ENCODE peak calls at places on chromosomes 4 and X, in six cellular contexts. One of them, this sample, is unnamed. For H3K4me1 and H3K36me3, the result is how much of the 10 kb centered on the place peaks cover.

GRCh38 chrX:45697591-45697990 is 496.9 kb upstream of the DIPK2B start:
- DNase-seq in IMR-90: peak
- DNase-seq in pancreas: no peak
- DNase-seq in cardiac muscle cell: peak
- DNase-seq in neuronal stem cell: no peak
- DNase-seq in upper lobe of right lung: no peak
- DNase-seq in this sample: no peak

GRCh38 chr4:67366341-67366861 is 178.9 kb downstream of the CENPC start:
- DNase-seq in IMR-90: no peak
- DNase-seq in pancreas: no peak
- DNase-seq in cardiac muscle cell: peak
- DNase-seq in neuronal stem cell: no peak
- DNase-seq in upper lobe of right lung: no peak
- DNase-seq in this sample: no peak

GRCh38 chr4:95190751-95191436 is 357.9 kb downstream of the UNC5C start:
- DNase-seq in IMR-90: no peak
- DNase-seq in pancreas: no peak
- DNase-seq in cardiac muscle cell: no peak
- DNase-seq in neuronal stem cell: peak
- DNase-seq in upper lobe of right lung: no peak
- DNase-seq in this sample: no peak

GRCh38 chr4:16496501-16496900 is 270.2 kb upstream of the TAPT1 start:
- DNase-seq in IMR-90: peak
- DNase-seq in pancreas: no peak
- DNase-seq in cardiac muscle cell: peak
- DNase-seq in neuronal stem cell: no peak
- DNase-seq in upper lobe of right lung: no peak
- DNase-seq in this sample: no peak

GRCh38 chrX:56564182-56564885 is 907 bp downstream of the UBQLN2 start:
- DNase-seq in IMR-90: peak
- DNase-seq in pancreas: peak
- DNase-seq in cardiac muscle cell: peak
- DNase-seq in neuronal stem cell: peak
- DNase-seq in upper lobe of right lung: peak
- DNase-seq in this sample: peak

GRCh38 chr4:175469519-175469918 is 342.5 kb downstream of the GPM6A start:
- DNase-seq in IMR-90: peak
- DNase-seq in pancreas: no peak
- DNase-seq in cardiac muscle cell: no peak
- DNase-seq in neuronal stem cell: no peak
- DNase-seq in upper lobe of right lung: no peak
- DNase-seq in this sample: no peak

GRCh38 chr4:72974694-72975487 is 94.6 kb downstream of the COX18 start:
- DNase-seq in IMR-90: peak
- DNase-seq in pancreas: no peak
- DNase-seq in cardiac muscle cell: peak
- DNase-seq in neuronal stem cell: no peak
- DNase-seq in upper lobe of right lung: no peak
- DNase-seq in this sample: no peak

GRCh38 chrX:10119399-10119990 is 37.3 kb upstream of the CLCN4 start:
- DNase-seq in IMR-90: peak
- DNase-seq in pancreas: peak
- DNase-seq in cardiac muscle cell: peak
- DNase-seq in neuronal stem cell: peak
- DNase-seq in upper lobe of right lung: no peak
- DNase-seq in this sample: peak

GRCh38 chr4:102734116-102734515 is 26.7 kb downstream of the MANBA start:
- DNase-seq in IMR-90: no peak
- DNase-seq in pancreas: no peak
- DNase-seq in cardiac muscle cell: no peak
- DNase-seq in neuronal stem cell: no peak
- DNase-seq in upper lobe of right lung: no peak
- DNase-seq in this sample: no peak

GRCh38 chr4:6492861-6493667 is 20.6 kb upstream of the PPP2R2C start:
- DNase-seq in IMR-90: no peak
- DNase-seq in pancreas: no peak
- DNase-seq in cardiac muscle cell: no peak
- DNase-seq in neuronal stem cell: no peak
- DNase-seq in upper lobe of right lung: no peak
- DNase-seq in this sample: no peak

GRCh38 chrX:100424012-100424411 is 13.9 kb upstream of the PCDH19 start:
- DNase-seq in IMR-90: no peak
- DNase-seq in pancreas: no peak
- DNase-seq in cardiac muscle cell: no peak
- DNase-seq in neuronal stem cell: no peak
- DNase-seq in upper lobe of right lung: no peak
- DNase-seq in this sample: no peak

GRCh38 chr4:158656439-158656838 is 15.2 kb downstream of the C4orf46 start:
- DNase-seq in IMR-90: no peak
- DNase-seq in pancreas: no peak
- DNase-seq in cardiac muscle cell: no peak
- DNase-seq in neuronal stem cell: no peak
- DNase-seq in upper lobe of right lung: no peak
- DNase-seq in this sample: no peak

GRCh38 chr4:74768857-74769525 is 25.3 kb downstream of the BTC start:
- DNase-seq in IMR-90: peak
- DNase-seq in pancreas: no peak
- DNase-seq in cardiac muscle cell: peak
- DNase-seq in neuronal stem cell: no peak
- DNase-seq in upper lobe of right lung: no peak
- DNase-seq in this sample: no peak

GRCh38 chr4:126123933-126124332 is 809.2 kb downstream of the FAT4 start:
- DNase-seq in IMR-90: peak
- DNase-seq in pancreas: no peak
- DNase-seq in cardiac muscle cell: peak
- DNase-seq in neuronal stem cell: no peak
- DNase-seq in upper lobe of right lung: no peak
- DNase-seq in this sample: no peak

GRCh38 chrX:25144043-25144940 is 128.5 kb upstream of the ARX start:
- DNase-seq in IMR-90: peak
- DNase-seq in pancreas: peak
- DNase-seq in cardiac muscle cell: peak
- DNase-seq in neuronal stem cell: peak
- DNase-seq in upper lobe of right lung: peak
- DNase-seq in this sample: peak

GRCh38 chrX:15790766-15791380 is 589 bp downstream of the ZRSR2 start:
- DNase-seq in IMR-90: peak
- DNase-seq in pancreas: no peak
- DNase-seq in cardiac muscle cell: peak
- DNase-seq in neuronal stem cell: no peak
- DNase-seq in upper lobe of right lung: no peak
- DNase-seq in this sample: no peak

GRCh38 chr4:123415977-123416376 is 19.4 kb downstream of the SPRY1 start:
- DNase-seq in IMR-90: peak
- DNase-seq in pancreas: no peak
- DNase-seq in cardiac muscle cell: peak
- DNase-seq in neuronal stem cell: no peak
- DNase-seq in upper lobe of right lung: no peak
- DNase-seq in this sample: no peak

GRCh38 chr4:85807247-85807915 is 332.4 kb downstream of the ARHGAP24 start:
- DNase-seq in IMR-90: no peak
- DNase-seq in pancreas: no peak
- DNase-seq in cardiac muscle cell: peak
- DNase-seq in neuronal stem cell: no peak
- DNase-seq in upper lobe of right lung: no peak
- DNase-seq in this sample: no peak

GRCh38 chr4:139297001-139297410 is 4.3 kb upstream of the NAA15 start:
- DNase-seq in IMR-90: peak
- DNase-seq in pancreas: no peak
- DNase-seq in cardiac muscle cell: no peak
- DNase-seq in neuronal stem cell: no peak
- DNase-seq in upper lobe of right lung: no peak
- DNase-seq in this sample: no peak
- H3K4me1 ChIP-seq in IMR-90: under half
- H3K4me1 ChIP-seq in pancreas: under half
- H3K4me1 ChIP-seq in cardiac muscle cell: under half
- H3K4me1 ChIP-seq in neuronal stem cell: under half
- H3K4me1 ChIP-seq in upper lobe of right lung: under half
- H3K4me1 ChIP-seq in this sample: under half

DNA sequence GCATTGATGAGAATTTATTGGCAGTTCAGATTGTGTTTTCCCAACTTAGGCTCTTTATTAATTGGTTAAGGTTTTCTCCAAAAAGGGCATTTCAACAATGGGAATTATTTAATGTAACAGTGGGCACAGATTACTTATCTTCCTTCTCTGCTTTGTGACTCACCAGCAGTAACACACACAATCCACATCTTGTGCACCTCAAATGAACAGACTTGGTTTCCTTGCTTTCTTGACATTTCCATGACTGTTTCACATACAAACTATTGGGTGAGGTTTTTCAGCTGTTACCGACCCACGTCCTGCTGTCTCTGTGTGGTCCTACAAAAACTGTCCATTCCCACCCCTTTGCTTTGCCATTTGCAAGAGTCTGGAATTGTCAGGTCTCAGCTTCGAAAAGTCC is 38.1 kb downstream of the CCNI start:
- DNase-seq in IMR-90: peak
- DNase-seq in pancreas: no peak
- DNase-seq in cardiac muscle cell: peak
- DNase-seq in neuronal stem cell: no peak
- DNase-seq in upper lobe of right lung: no peak
- DNase-seq in this sample: no peak
- H3K36me3 ChIP-seq in IMR-90: under half
- H3K36me3 ChIP-seq in pancreas: under half
- H3K36me3 ChIP-seq in cardiac muscle cell: under half
- H3K36me3 ChIP-seq in neuronal stem cell: under half
- H3K36me3 ChIP-seq in upper lobe of right lung: under half
- H3K36me3 ChIP-seq in this sample: under half

GRCh38 chrX:63744850-63745249 is 40.2 kb downstream of the ARHGEF9 start:
- DNase-seq in IMR-90: no peak
- DNase-seq in pancreas: no peak
- DNase-seq in cardiac muscle cell: no peak
- DNase-seq in neuronal stem cell: no peak
- DNase-seq in upper lobe of right lung: no peak
- DNase-seq in this sample: no peak
- H3K4me1 ChIP-seq in IMR-90: under half
- H3K4me1 ChIP-seq in pancreas: under half
- H3K4me1 ChIP-seq in cardiac muscle cell: under half
- H3K4me1 ChIP-seq in neuronal stem cell: under half
- H3K4me1 ChIP-seq in upper lobe of right lung: under half
- H3K4me1 ChIP-seq in this sample: under half

DNA sequence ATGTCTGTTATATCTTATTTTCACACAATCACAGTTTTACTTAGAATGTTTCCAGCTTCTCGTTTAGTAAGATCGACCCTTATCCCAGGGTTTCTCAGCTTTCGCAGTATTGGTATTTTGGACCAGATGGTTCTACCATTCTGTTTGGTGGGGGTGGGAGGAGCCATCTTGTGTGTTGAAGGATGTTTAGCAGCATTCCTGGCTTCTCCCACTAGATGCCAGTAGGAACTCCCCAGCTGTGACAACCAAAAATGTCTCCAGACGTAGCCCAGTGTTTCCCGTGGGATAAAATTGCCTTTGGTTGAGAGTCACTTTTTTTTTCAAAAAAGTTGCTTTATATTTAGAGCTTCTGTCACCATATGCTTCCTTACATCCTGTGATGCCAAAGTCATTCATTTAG is 90.9 kb upstream of the TLR2 start:
- DNase-seq in IMR-90: no peak
- DNase-seq in pancreas: no peak
- DNase-seq in cardiac muscle cell: no peak
- DNase-seq in neuronal stem cell: no peak
- DNase-seq in upper lobe of right lung: no peak
- DNase-seq in this sample: no peak
- H3K36me3 ChIP-seq in IMR-90: under half
- H3K36me3 ChIP-seq in pancreas: under half
- H3K36me3 ChIP-seq in cardiac muscle cell: under half
- H3K36me3 ChIP-seq in neuronal stem cell: under half
- H3K36me3 ChIP-seq in upper lobe of right lung: under half
- H3K36me3 ChIP-seq in this sample: half or more

DNA sequence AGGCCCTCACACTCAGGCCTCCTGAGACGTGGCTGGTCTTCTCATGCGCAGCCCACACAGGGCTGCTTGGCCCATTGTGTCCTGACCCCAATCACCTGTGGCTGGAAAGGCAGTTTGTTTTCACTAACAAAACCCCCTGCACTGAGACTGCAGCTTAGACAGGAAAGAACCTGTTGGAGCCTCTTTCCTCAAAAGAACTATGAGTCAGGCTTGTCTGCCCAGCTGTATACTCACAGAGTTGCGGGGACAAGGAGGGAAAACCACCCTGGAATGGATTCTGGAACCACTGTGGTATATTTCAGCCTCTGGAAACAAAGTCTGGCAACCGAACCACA is 5.2 kb upstream of the TMEM156 start:
- DNase-seq in IMR-90: peak
- DNase-seq in pancreas: no peak
- DNase-seq in cardiac muscle cell: no peak
- DNase-seq in neuronal stem cell: peak
- DNase-seq in upper lobe of right lung: no peak
- DNase-seq in this sample: no peak
- H3K4me1 ChIP-seq in IMR-90: under half
- H3K4me1 ChIP-seq in pancreas: under half
- H3K4me1 ChIP-seq in cardiac muscle cell: under half
- H3K4me1 ChIP-seq in neuronal stem cell: under half
- H3K4me1 ChIP-seq in upper lobe of right lung: under half
- H3K4me1 ChIP-seq in this sample: under half

GRCh38 chr4:76751612-76752343 is 146.2 kb downstream of the SOWAHB start:
- DNase-seq in IMR-90: no peak
- DNase-seq in pancreas: no peak
- DNase-seq in cardiac muscle cell: no peak
- DNase-seq in neuronal stem cell: no peak
- DNase-seq in upper lobe of right lung: no peak
- DNase-seq in this sample: no peak

GRCh38 chr4:76748649-76749048 is 149.3 kb downstream of the SOWAHB start:
- DNase-seq in IMR-90: peak
- DNase-seq in pancreas: peak
- DNase-seq in cardiac muscle cell: peak
- DNase-seq in neuronal stem cell: no peak
- DNase-seq in upper lobe of right lung: no peak
- DNase-seq in this sample: no peak

GRCh38 chr4:76749361-76749760 is 148.6 kb downstream of the SOWAHB start:
- DNase-seq in IMR-90: no peak
- DNase-seq in pancreas: no peak
- DNase-seq in cardiac muscle cell: no peak
- DNase-seq in neuronal stem cell: no peak
- DNase-seq in upper lobe of right lung: no peak
- DNase-seq in this sample: no peak

GRCh38 chr4:76752911-76753494 is 144.9 kb downstream of the SOWAHB start:
- DNase-seq in IMR-90: peak
- DNase-seq in pancreas: no peak
- DNase-seq in cardiac muscle cell: peak
- DNase-seq in neuronal stem cell: no peak
- DNase-seq in upper lobe of right lung: no peak
- DNase-seq in this sample: no peak

GRCh38 chr4:76750716-76751115 is 147.2 kb downstream of the SOWAHB start:
- DNase-seq in IMR-90: no peak
- DNase-seq in pancreas: no peak
- DNase-seq in cardiac muscle cell: no peak
- DNase-seq in neuronal stem cell: no peak
- DNase-seq in upper lobe of right lung: no peak
- DNase-seq in this sample: no peak
- H3K36me3 ChIP-seq in IMR-90: under half
- H3K36me3 ChIP-seq in pancreas: under half
- H3K36me3 ChIP-seq in cardiac muscle cell: under half
- H3K36me3 ChIP-seq in neuronal stem cell: under half
- H3K36me3 ChIP-seq in upper lobe of right lung: under half
- H3K36me3 ChIP-seq in this sample: under half

DNA sequence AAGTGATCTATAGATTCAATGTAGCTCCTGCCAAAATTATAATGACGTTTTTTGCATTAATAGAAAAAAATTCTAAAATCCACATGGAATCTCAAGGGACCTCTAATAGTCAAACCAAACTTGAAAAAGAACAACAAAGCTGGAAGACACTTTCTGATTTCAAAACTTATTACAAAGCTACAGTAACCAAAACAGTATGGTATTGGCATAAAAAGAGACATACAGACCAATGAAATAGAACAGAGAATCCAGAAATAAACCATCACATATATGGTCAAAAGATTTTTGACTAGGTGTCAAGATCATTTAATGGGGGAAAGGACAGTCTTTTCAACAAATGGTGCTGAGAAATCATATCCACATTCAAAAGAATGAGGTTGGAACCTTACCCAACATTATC is 4.0 kb downstream of the FBXO8 start:
- DNase-seq in IMR-90: no peak
- DNase-seq in pancreas: no peak
- DNase-seq in cardiac muscle cell: no peak
- DNase-seq in neuronal stem cell: no peak
- DNase-seq in upper lobe of right lung: no peak
- DNase-seq in this sample: no peak
- H3K4me1 ChIP-seq in IMR-90: under half
- H3K4me1 ChIP-seq in pancreas: under half
- H3K4me1 ChIP-seq in cardiac muscle cell: under half
- H3K4me1 ChIP-seq in neuronal stem cell: under half
- H3K4me1 ChIP-seq in upper lobe of right lung: under half
- H3K4me1 ChIP-seq in this sample: under half

This sample was measured in naive thymus-derived CD4-positive, alpha-beta T cell.